ENCODE peak calls at places on chromosome 6, in ten cellular contexts. R, N, S, W, P, V, J, Y, I and A are unnamed samples.

GRCh38 chr6:53023323-53023722 is 28.2 kb upstream of the GSTA4 start:
- DNase-seq in R (no peak), N (no peak), S (no peak), W (no peak), P (no peak), V (no peak), J (no peak), Y (no peak), I (no peak), A (no peak)

GRCh38 chr6:157663261-157663660 is 159.8 kb upstream of the SNX9 start:
- DNase-seq in R (no peak), N (no peak), S (no peak), W (no peak), P (no peak), V (no peak), J (no peak), Y (no peak), I (no peak), A (no peak)

GRCh38 chr6:14665827-14666724 is 548.5 kb downstream of the CD83 start:
- DNase-seq in R (no peak), N (peak), S (peak), W (no peak), P (no peak), V (no peak), J (peak), Y (peak), I (no peak), A (no peak)

GRCh38 chr6:42041131-42042055 is 8.9 kb upstream of the TAF8 start:
- DNase-seq in R (no peak), N (no peak), S (no peak), W (no peak), P (no peak), V (no peak), J (no peak), Y (no peak), I (no peak), A (no peak)

GRCh38 chr6:24329451-24329850 is 28.4 kb downstream of the DCDC2 start:
- DNase-seq in R (no peak), N (no peak), S (no peak), W (no peak), P (no peak), V (no peak), J (peak), Y (peak), I (no peak), A (no peak)

GRCh38 chr6:15893556-15894253 is 230.9 kb upstream of the DTNBP1 start:
- DNase-seq in R (no peak), N (peak), S (no peak), W (no peak), P (no peak), V (no peak), J (no peak), Y (no peak), I (peak), A (no peak)

GRCh38 chr6:40247516-40248115 is 313.4 kb upstream of the MOCS1 start:
- DNase-seq in R (peak), N (no peak), S (no peak), W (no peak), P (no peak), V (no peak), J (no peak), Y (no peak), I (no peak), A (no peak)

GRCh38 chr6:54112171-54112650 is 968 bp downstream of the MLIP start:
- DNase-seq in R (no peak), N (no peak), S (no peak), W (no peak), P (no peak), V (no peak), J (peak), Y (peak), I (no peak), A (no peak)

GRCh38 chr6:44217332-44218143 is 812 bp downstream of the MYMX start:
- DNase-seq in R (no peak), N (no peak), S (no peak), W (no peak), P (peak), V (no peak), J (no peak), Y (peak), I (no peak), A (no peak)

GRCh38 chr6:21098744-21099143 is 494.8 kb upstream of the SOX4 start:
- DNase-seq in R (no peak), N (no peak), S (no peak), W (no peak), P (no peak), V (no peak), J (no peak), Y (no peak), I (no peak), A (no peak)

GRCh38 chr6:78605909-78606446 is 261.4 kb upstream of the IRAK1BP1 start:
- DNase-seq in R (no peak), N (no peak), S (peak), W (no peak), P (no peak), V (no peak), J (peak), Y (peak), I (no peak), A (no peak)

GRCh38 chr6:107600111-107600510 is 110.2 kb downstream of the SOBP start:
- DNase-seq in R (no peak), N (no peak), S (no peak), W (no peak), P (no peak), V (no peak), J (no peak), Y (no peak), I (no peak), A (no peak)

GRCh38 chr6:37433657-37434271 is 743 bp downstream of the CMTR1 start:
- DNase-seq in R (peak), N (peak), S (no peak), W (no peak), P (no peak), V (peak), J (peak), Y (peak), I (peak), A (no peak)

GRCh38 chr6:38349795-38350194 is 289.9 kb downstream of the BTBD9 start:
- DNase-seq in R (no peak), N (peak), S (peak), W (no peak), P (no peak), V (no peak), J (no peak), Y (peak), I (no peak), A (no peak)